ENCODE peak calls at places on chromosome 9, in eight cellular contexts. S is neural progenitor cell; D is GM12878; U is HCT116; K is adrenal gland; X is effector memory CD4-positive, alpha-beta T cell; A is bronchial epithelial cell; Y is IMR-90. P is an unnamed sample.

GRCh38 chr9:129221233-129221632 is 43.2 kb upstream of the IER5L start:
- DNase-seq in X (no peak), K (peak; percentile 57), Y (no peak), A (no peak), D (no peak), S (no peak), U (no peak), P (no peak)

GRCh38 chr9:105151686-105151995 is 92.8 kb upstream of the SLC44A1 start:
- DNase-seq in Y (no peak), X (no peak), S (no peak), D (no peak), K (no peak), U (no peak), A (no peak), P (no peak)

GRCh38 chr9:17802249-17802857 is 223.5 kb downstream of the SH3GL2 start:
- DNase-seq in U (no peak), X (no peak), Y (peak; percentile 16), A (peak; percentile 20), D (no peak), K (no peak), S (no peak), P (no peak)

GRCh38 chr9:100397867-100398266 is 29.1 kb upstream of the MSANTD3 start:
- DNase-seq in U (no peak), K (no peak), Y (no peak), S (no peak), X (no peak), D (no peak), A (no peak), P (no peak)

GRCh38 chr9:94931725-94932124 is 205.2 kb downstream of the AOPEP start:
- DNase-seq in Y (no peak), U (no peak), D (no peak), K (no peak), S (no peak), A (peak; percentile 46), X (no peak), P (no peak)

GRCh38 chr9:37453827-37454226 is 11.4 kb downstream of the ZBTB5 start:
- DNase-seq in A (peak; percentile 70), U (no peak), X (no peak), Y (no peak), S (no peak), D (no peak), K (no peak), P (no peak)

GRCh38 chr9:121627432-121627831 is 24.0 kb upstream of the DAB2IP start:
- DNase-seq in A (no peak), S (no peak), U (no peak), Y (no peak), X (no peak), K (no peak), D (no peak), P (no peak)

GRCh38 chr9:3858961-3859360 is 333.2 kb upstream of the RFX3 start:
- DNase-seq in K (no peak), X (no peak), D (no peak), A (peak; percentile 61), Y (peak; percentile 41), S (no peak), U (no peak), P (no peak)

GRCh38 chr9:35882265-35882848 is 12.2 kb upstream of the OR13J1 start:
- DNase-seq in D (peak; percentile 20), Y (peak; percentile 71), U (peak; percentile 71), X (peak; percentile 76), A (peak; percentile 65), S (peak; percentile 84), K (peak; percentile 84), P (no peak)

GRCh38 chr9:35869621-35870216 is 482 bp downstream of the OR13J1 start:
- DNase-seq in X (no peak), A (peak; percentile 32), K (no peak), Y (no peak), U (no peak), S (no peak), D (no peak), P (no peak)

GRCh38 chr9:37705787-37706186 is 47.8 kb upstream of the TRMT10B start:
- DNase-seq in S (no peak), K (no peak), A (no peak), D (no peak), Y (no peak), X (no peak), U (no peak), P (no peak)

GRCh38 chr9:18673179-18673578 is 199.2 kb downstream of the ADAMTSL1 start:
- DNase-seq in Y (no peak), U (no peak), S (no peak), D (no peak), K (no peak), A (peak; percentile 10), X (no peak), P (no peak)

GRCh38 chr9:27497883-27498553 is 26.1 kb upstream of the IFNK start:
- DNase-seq in U (no peak), A (no peak), K (no peak), S (peak; percentile 37), Y (no peak), D (no peak), X (no peak), P (no peak)
- H3K36me3 ChIP-seq in U (no peaks in the 10 kb centered on the region), A (no peaks in the 10 kb centered on the region), K (no peaks in the 10 kb centered on the region), S (no peaks in the 10 kb centered on the region), Y (no peaks in the 10 kb centered on the region), D (no peaks in the 10 kb centered on the region), X (no peaks in the 10 kb centered on the region), P (no peaks in the 10 kb centered on the region)

GRCh38 chr9:134064711-134065110 is 3.1 kb downstream of the BRD3 start:
- DNase-seq in U (no peak), Y (no peak), D (no peak), X (no peak), A (no peak), K (no peak), S (peak; percentile 2), P (no peak)

GRCh38 chr9:134062461-134063087 is 5.3 kb downstream of the BRD3 start:
- DNase-seq in D (no peak), U (no peak), A (no peak), X (no peak), Y (no peak), K (no peak), S (no peak), P (no peak)

GRCh38 chr9:134061688-134062371 is 6.0 kb downstream of the BRD3 start:
- DNase-seq in Y (no peak), A (no peak), S (peak; percentile 1), D (no peak), K (no peak), U (no peak), X (no peak), P (no peak)

GRCh38 chr9:134063876-134064450 is 3.9 kb downstream of the BRD3 start:
- DNase-seq in S (peak; percentile 1), A (no peak), K (no peak), X (no peak), D (no peak), U (no peak), Y (no peak), P (no peak)

GRCh38 chr9:134063088-134063875 is 4.5 kb downstream of the BRD3 start:
- DNase-seq in A (no peak), Y (no peak), U (no peak), X (no peak), D (no peak), K (no peak), S (peak; percentile 1), P (no peak)
- H3K36me3 ChIP-seq in A (peaks cover 3% of the 10 kb centered on the region), Y (no peaks in the 10 kb centered on the region), U (no peaks in the 10 kb centered on the region), X (no peaks in the 10 kb centered on the region), D (no peaks in the 10 kb centered on the region), K (no peaks in the 10 kb centered on the region), S (no peaks in the 10 kb centered on the region), P (no peaks in the 10 kb centered on the region)

GRCh38 chr9:135923508-135923907 is 16.2 kb upstream of the CAMSAP1 start:
- DNase-seq in Y (no peak), S (no peak), X (no peak), A (no peak), D (no peak), K (no peak), U (no peak), P (no peak)

GRCh38 chr9:135920256-135920930 is 13.0 kb upstream of the CAMSAP1 start:
- DNase-seq in Y (no peak), K (no peak), D (no peak), S (no peak), U (no peak), X (no peak), A (no peak), P (no peak)

GRCh38 chr9:135919318-135919717 is 12.0 kb upstream of the CAMSAP1 start:
- DNase-seq in D (no peak), Y (no peak), X (no peak), A (no peak), U (no peak), K (no peak), S (no peak), P (no peak)

GRCh38 chr9:135921749-135922310 is 14.5 kb upstream of the CAMSAP1 start:
- DNase-seq in Y (no peak), A (no peak), X (no peak), U (no peak), S (no peak), D (no peak), K (no peak), P (no peak)

DNA sequence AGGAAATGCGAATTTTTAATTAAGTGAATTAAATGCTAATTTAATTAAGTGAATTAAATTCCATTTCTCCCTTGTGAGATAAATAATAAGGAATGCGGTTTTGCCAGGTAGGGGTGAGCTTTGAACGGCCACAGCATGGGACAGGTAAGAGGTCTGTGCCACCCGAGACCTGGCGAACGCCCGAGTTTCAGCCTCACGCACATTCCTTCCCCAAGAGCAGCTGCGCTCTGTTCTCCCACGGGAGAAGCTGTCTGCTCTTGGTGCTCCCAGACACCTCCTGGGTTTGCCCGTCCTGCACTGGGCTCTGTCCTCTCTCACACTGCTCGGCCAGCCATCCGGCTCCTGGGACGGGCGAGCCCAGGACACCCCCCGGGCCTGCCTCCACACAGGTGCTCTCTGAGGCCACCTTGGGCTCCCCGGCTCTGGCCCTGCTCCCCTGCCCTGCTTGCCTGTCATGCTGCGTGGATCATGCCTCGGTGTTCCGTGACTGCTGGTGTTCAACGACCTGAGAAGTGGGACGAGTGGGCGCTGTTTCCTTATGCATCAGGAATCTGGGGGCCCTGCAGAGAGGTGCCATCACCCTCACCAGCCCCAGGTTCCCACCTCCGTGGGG is 13.7 kb upstream of the CAMSAP1 start:
- DNase-seq in A (no peak), Y (no peak), U (no peak), D (no peak), K (peak; percentile 14), X (no peak), S (no peak), P (no peak)
- H3K36me3 ChIP-seq in A (peaks cover 1% of the 10 kb centered on the region), Y (peaks cover 10% of the 10 kb centered on the region), U (peaks cover 3% of the 10 kb centered on the region), D (no peaks in the 10 kb centered on the region), K (no peaks in the 10 kb centered on the region), X (no peaks in the 10 kb centered on the region), S (peaks cover 11% of the 10 kb centered on the region), P (no peaks in the 10 kb centered on the region)

GRCh38 chr9:98134702-98135557 is 15.9 kb upstream of the TRIM14 start:
- DNase-seq in Y (no peak), X (no peak), U (no peak), A (no peak), S (no peak), D (no peak), K (no peak), P (no peak)

GRCh38 chr9:98136489-98136888 is 17.5 kb upstream of the TRIM14 start:
- DNase-seq in A (no peak), Y (no peak), K (no peak), D (no peak), X (no peak), U (no peak), S (no peak), P (no peak)

GRCh38 chr9:98135938-98136337 is 16.9 kb upstream of the TRIM14 start:
- DNase-seq in K (no peak), S (no peak), Y (no peak), D (no peak), A (no peak), X (no peak), U (no peak), P (no peak)

GRCh38 chr9:98132806-98133631 is 14.0 kb upstream of the TRIM14 start:
- DNase-seq in D (no peak), U (no peak), Y (no peak), S (peak; percentile 77), K (no peak), X (no peak), A (no peak), P (no peak)

GRCh38 chr9:98135558-98135934 is 16.5 kb upstream of the TRIM14 start:
- DNase-seq in S (no peak), Y (no peak), X (no peak), A (no peak), K (no peak), U (no peak), D (no peak), P (no peak)
- H3K36me3 ChIP-seq in S (no peaks in the 10 kb centered on the region), Y (no peaks in the 10 kb centered on the region), X (peaks cover 45% of the 10 kb centered on the region), A (peaks cover 36% of the 10 kb centered on the region), K (no peaks in the 10 kb centered on the region), U (no peaks in the 10 kb centered on the region), D (no peaks in the 10 kb centered on the region), P (peaks cover 9% of the 10 kb centered on the region)

P was measured in esophagus squamous epithelium.